ENCODE peak calls at places on chromosomes 6 and 20, in seven cellular contexts. R is HCT116, I is heart left ventricle, A is ovary, Q is A549, Y is vagina, M is H54. P is an unnamed sample.

GRCh38 chr6:107712523-107713213 is 111.4 kb downstream of the SCML4 start:
- DNase-seq in M (no peak), Y (peak), A (no peak), R (no peak), Q (no peak), I (no peak), P (no peak)

GRCh38 chr6:43773050-43773956 is 3.3 kb downstream of the VEGFA start:
- DNase-seq in M (peak), A (no peak), I (peak), R (peak), Y (no peak), Q (peak), P (peak)

GRCh38 chr20:46523108-46523507 is 9.7 kb upstream of the ZNF334 start:
- DNase-seq in I (no peak), Q (no peak), M (no peak), R (no peak), A (no peak), Y (no peak), P (no peak)

GRCh38 chr20:32510601-32511357 is 74.4 kb downstream of the NOL4L start:
- DNase-seq in M (no peak), Q (no peak), R (no peak), I (no peak), Y (no peak), A (no peak), P (peak)

GRCh38 chr6:39934060-39934757 is at the start of gene MOCS1:
- DNase-seq in M (peak), R (peak), I (peak), Q (peak), A (peak), Y (no peak), P (peak)

GRCh38 chr6:73942581-73942980 is 246.6 kb downstream of the CD109 start:
- DNase-seq in M (no peak), A (no peak), Y (no peak), I (no peak), R (peak), Q (no peak), P (no peak)

GRCh38 chr6:37612475-37612874 is 85.2 kb downstream of the MDGA1 start:
- DNase-seq in Q (no peak), A (no peak), R (no peak), Y (no peak), I (no peak), M (peak), P (no peak)

GRCh38 chr6:73515204-73516101 is 5.4 kb downstream of the EEF1A1 start:
- DNase-seq in Y (no peak), A (no peak), I (peak), Q (no peak), M (no peak), R (no peak), P (peak)

GRCh38 chr6:56699066-56699654 is 56.5 kb upstream of the DST start:
- DNase-seq in Y (no peak), I (no peak), Q (no peak), R (no peak), M (no peak), A (no peak), P (peak)

GRCh38 chr6:116996842-116997241 is 119.8 kb downstream of the RFX6 start:
- DNase-seq in M (no peak), A (no peak), I (no peak), Y (no peak), Q (no peak), R (no peak), P (no peak)

GRCh38 chr6:139378882-139379341 is 4.5 kb upstream of the CITED2 start:
- DNase-seq in I (no peak), R (no peak), Y (no peak), Q (peak), M (no peak), A (no peak), P (peak)

GRCh38 chr6:11772109-11772830 is 6.3 kb downstream of the ADTRP start:
- DNase-seq in Q (peak), A (no peak), M (peak), R (peak), I (no peak), Y (peak), P (no peak)

GRCh38 chr6:115544765-115545409 is 515.8 kb downstream of the FRK start:
- DNase-seq in I (peak), Y (no peak), R (no peak), Q (no peak), A (no peak), M (no peak), P (no peak)

GRCh38 chr20:48544402-48545333 is 283.1 kb downstream of the PREX1 start:
- DNase-seq in I (no peak), A (no peak), Q (no peak), Y (no peak), M (no peak), R (no peak), P (no peak)

GRCh38 chr20:47110819-47111218 is 216.2 kb downstream of the EYA2 start:
- DNase-seq in Q (no peak), R (no peak), M (no peak), A (no peak), Y (no peak), I (no peak), P (no peak)

GRCh38 chr6:86765211-86765610 is 172.1 kb upstream of the HTR1E start:
- DNase-seq in Q (no peak), Y (no peak), A (no peak), R (no peak), M (no peak), I (no peak), P (no peak)

GRCh38 chr20:16437387-16437990 is 135.8 kb downstream of the KIF16B start:
- DNase-seq in M (no peak), A (no peak), R (no peak), I (no peak), Y (no peak), Q (no peak), P (no peak)

GRCh38 chr20:53751394-53752368 is 158.0 kb upstream of the ZNF217 start:
- DNase-seq in I (no peak), Y (no peak), M (no peak), Q (no peak), A (no peak), R (no peak), P (no peak)

GRCh38 chr20:36959242-36959641 is 7.7 kb upstream of the SAMHD1 start:
- DNase-seq in Q (no peak), Y (no peak), R (no peak), M (no peak), I (no peak), A (no peak), P (no peak)

GRCh38 chr20:3093861-3094361 is 9.4 kb upstream of the AVP start:
- DNase-seq in I (no peak), M (no peak), Y (no peak), A (no peak), R (no peak), Q (no peak), P (no peak)

GRCh38 chr20:63160641-63161175 is 55.2 kb downstream of the YTHDF1 start:
- DNase-seq in Y (no peak), Q (no peak), I (no peak), A (no peak), M (no peak), R (no peak), P (no peak)

GRCh38 chr20:62117658-62118057 is 4.6 kb upstream of the LSM14B start:
- DNase-seq in Y (no peak), A (no peak), R (no peak), M (no peak), I (no peak), Q (no peak), P (no peak)

GRCh38 chr6:80205404-80205803 is 98.9 kb downstream of the BCKDHB start:
- DNase-seq in I (no peak), Q (no peak), Y (no peak), R (no peak), M (no peak), A (no peak), P (no peak)

GRCh38 chr6:75266716-75267291 is 17.8 kb downstream of the TMEM30A start:
- DNase-seq in A (no peak), R (no peak), I (no peak), Q (peak), Y (no peak), M (no peak), P (peak)

GRCh38 chr6:28922004-28922840 is 1.6 kb downstream of the TRIM27 start:
- DNase-seq in M (no peak), A (no peak), Y (no peak), R (peak), I (no peak), Q (peak), P (peak)

GRCh38 chr6:80250391-80250997 is 144.0 kb downstream of the BCKDHB start:
- DNase-seq in A (no peak), R (no peak), I (no peak), M (no peak), Y (no peak), Q (no peak), P (peak)

GRCh38 chr6:121857551-121857950 is 422.1 kb downstream of the GJA1 start:
- DNase-seq in Y (no peak), I (no peak), M (no peak), R (no peak), A (no peak), Q (no peak), P (no peak)

GRCh38 chr20:45044601-45045000 is 56.3 kb downstream of the KCNS1 start:
- DNase-seq in R (no peak), Y (no peak), A (no peak), I (no peak), M (no peak), Q (no peak), P (no peak)

GRCh38 chr6:136104556-136104955 is 145.6 kb downstream of the MTFR2 start:
- DNase-seq in R (no peak), A (no peak), Q (no peak), Y (no peak), M (no peak), I (no peak), P (no peak)

GRCh38 chr6:169212897-169213813 is 40.5 kb downstream of the THBS2 start:
- DNase-seq in Q (peak), I (peak), M (peak), R (peak), Y (peak), A (peak), P (peak)
- TF ChIP-seq POLR2A in Q (peak), I (peak), M (no peak), R (no peak), Y (peak), A (peak), P (no peak)

GRCh38 chr6:7315684-7316366 is 2.8 kb upstream of the SSR1 start:
- DNase-seq in M (no peak), I (no peak), R (no peak), Y (no peak), Q (no peak), A (no peak), P (no peak)
- TF ChIP-seq POLR2A in M (no peak), I (no peak), R (peak), Y (no peak), Q (no peak), A (no peak), P (no peak)

GRCh38 chr20:25533920-25534700 is 51.2 kb downstream of the NINL start:
- DNase-seq in A (no peak), R (no peak), M (no peak), Q (no peak), I (no peak), Y (no peak), P (no peak)
- TF ChIP-seq POLR2A in A (no peak), R (no peak), M (no peak), Q (no peak), I (no peak), Y (no peak), P (no peak)

DNA sequence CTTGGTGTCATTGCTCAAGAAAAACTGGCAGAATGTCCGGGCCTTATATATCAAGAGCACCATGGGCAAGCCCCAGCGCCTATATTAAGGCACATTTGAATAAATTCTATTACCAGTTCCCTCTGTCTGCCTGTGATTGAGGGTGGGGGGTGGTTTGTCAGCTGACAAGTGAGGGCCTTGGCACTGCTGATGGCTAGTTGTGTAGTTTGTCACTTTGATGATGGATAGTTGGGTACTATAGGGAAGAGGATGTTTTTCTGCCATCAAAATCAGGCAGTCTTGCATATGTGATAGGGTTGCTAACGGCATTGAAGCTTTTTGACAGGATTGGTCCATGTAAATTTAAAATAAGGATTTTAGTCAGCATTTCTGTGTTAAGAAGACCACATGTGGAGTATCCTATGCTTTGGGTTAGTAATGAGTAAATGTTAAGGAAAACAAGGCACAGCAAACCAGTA is 2.5 kb downstream of the RPL10A start:
- DNase-seq in I (no peak), Y (no peak), A (no peak), Q (no peak), M (no peak), R (no peak), P (no peak)
- TF ChIP-seq POLR2A in I (no peak), Y (no peak), A (no peak), Q (no peak), M (no peak), R (no peak), P (no peak)

GRCh38 chr6:83853968-83854501 is 875 bp downstream of the RIPPLY2 start:
- DNase-seq in M (no peak), Q (no peak), I (no peak), R (no peak), Y (no peak), A (no peak), P (no peak)
- TF ChIP-seq POLR2A in M (no peak), Q (no peak), I (no peak), R (no peak), Y (no peak), A (no peak), P (no peak)

GRCh38 chr6:165245716-165246115 is 63.7 kb downstream of the C6orf118 start:
- DNase-seq in Q (no peak), R (no peak), Y (no peak), I (no peak), A (no peak), M (no peak), P (no peak)
- TF ChIP-seq POLR2A in Q (no peak), R (no peak), Y (no peak), I (no peak), A (no peak), M (no peak), P (no peak)

GRCh38 chr6:30556714-30556963 is 350 bp upstream of the GNL1 start:
- DNase-seq in I (peak), Q (no peak), R (peak), Y (peak), M (no peak), A (no peak), P (no peak)
- TF ChIP-seq POLR2A in I (no peak), Q (no peak), R (peak), Y (no peak), M (no peak), A (no peak), P (no peak)

GRCh38 chr20:50730765-50731054 is 670 bp upstream of the PARD6B start:
- DNase-seq in A (no peak), Y (no peak), Q (no peak), I (no peak), M (no peak), R (no peak), P (no peak)
- TF ChIP-seq POLR2A in A (no peak), Y (no peak), Q (peak), I (no peak), M (peak), R (no peak), P (no peak)

GRCh38 chr6:30344868-30345671 is at the start of gene RPP21:
- DNase-seq in Y (no peak), R (peak), A (peak), M (peak), I (peak), Q (peak), P (peak)
- TF ChIP-seq POLR2A in Y (peak), R (peak), A (peak), M (peak), I (peak), Q (peak), P (peak)